ENCODE peak calls at places on chromosomes 4 and X, in eight cellular contexts. B is PC-9; L is GM12878; V is HCT116; T is heart left ventricle; K is pancreas; M is colonic mucosa; F is CD4-positive, alpha-beta T cell. I is an unnamed sample.

GRCh38 chr4:110808371-110808878 is 185.5 kb upstream of the PITX2 start:
- DNase-seq in B (no peak), L (peak), V (no peak), T (no peak), K (no peak), M (no peak), F (no peak), I (peak)

GRCh38 chr4:128543726-128544125 is 256.1 kb upstream of the PGRMC2 start:
- DNase-seq in B (no peak), L (no peak), V (no peak), T (no peak), K (no peak), M (no peak), F (no peak), I (no peak)

GRCh38 chrX:134868766-134869495 is 121.9 kb upstream of the SMIM10 start:
- DNase-seq in B (no peak), L (no peak), V (no peak), T (no peak), K (no peak), M (no peak), F (no peak), I (peak)

GRCh38 chrX:703466-704210 is 73.0 kb downstream of the SHOX start:
- DNase-seq in B (no peak), L (no peak), V (no peak), T (no peak), K (no peak), M (no peak), F (no peak), I (no peak)

GRCh38 chr4:30754021-30754420 is 33.9 kb downstream of the PCDH7 start:
- DNase-seq in B (peak), L (no peak), V (peak), T (no peak), K (no peak), M (no peak), F (no peak), I (peak)

GRCh38 chrX:8404443-8404842 is 60.2 kb upstream of the VCX3B start:
- DNase-seq in B (peak), L (no peak), V (no peak), T (no peak), K (peak), M (no peak), F (no peak), I (no peak)

GRCh38 chr4:8402640-8403039 is 37.9 kb downstream of the ACOX3 start:
- DNase-seq in B (no peak), L (no peak), V (no peak), T (peak), K (no peak), M (no peak), F (no peak), I (no peak)

GRCh38 chr4:109803924-109804571 is 2.2 kb upstream of the CFI start:
- DNase-seq in B (peak), L (peak), V (peak), T (no peak), K (peak), M (no peak), F (no peak), I (peak)

GRCh38 chr4:125704726-125705125 is 390.0 kb downstream of the FAT4 start:
- DNase-seq in B (no peak), L (no peak), V (no peak), T (no peak), K (no peak), M (no peak), F (no peak), I (no peak)

GRCh38 chr4:20337261-20337664 is 85.6 kb downstream of the SLIT2 start:
- DNase-seq in B (no peak), L (no peak), V (no peak), T (no peak), K (no peak), M (no peak), F (no peak), I (no peak)

GRCh38 chr4:6534618-6535328 is 40.2 kb upstream of the MAN2B2 start:
- DNase-seq in B (no peak), L (no peak), V (no peak), T (no peak), K (no peak), M (no peak), F (no peak), I (no peak)

GRCh38 chr4:2051086-2051485 is 8.0 kb upstream of the NAT8L start:
- DNase-seq in B (no peak), L (no peak), V (no peak), T (no peak), K (no peak), M (no peak), F (no peak), I (no peak)

GRCh38 chr4:38371391-38371851 is 292.6 kb upstream of the KLF3 start:
- DNase-seq in B (no peak), L (no peak), V (no peak), T (no peak), K (no peak), M (no peak), F (no peak), I (no peak)

GRCh38 chr4:121822796-121823504 is 733 bp downstream of the CCNA2 start:
- DNase-seq in B (peak), L (no peak), V (no peak), T (no peak), K (peak), M (peak), F (no peak), I (peak)

GRCh38 chr4:149293233-149293632 is 522.4 kb downstream of the IQCM start:
- DNase-seq in B (no peak), L (no peak), V (no peak), T (no peak), K (no peak), M (no peak), F (no peak), I (no peak)

GRCh38 chrX:33277046-33277445 is 65.7 kb upstream of the DMD start:
- DNase-seq in B (no peak), L (no peak), V (no peak), T (no peak), K (no peak), M (no peak), F (no peak), I (no peak)

GRCh38 chr4:96736352-96736889 is 896.5 kb downstream of the PDHA2 start:
- DNase-seq in B (peak), L (no peak), V (peak), T (no peak), K (no peak), M (no peak), F (no peak), I (peak)

GRCh38 chr4:127604949-127605709 is 27.6 kb upstream of the INTU start:
- DNase-seq in B (no peak), L (no peak), V (peak), T (no peak), K (no peak), M (no peak), F (no peak), I (peak)

GRCh38 chr4:141464366-141464765 is 172.0 kb upstream of the IL15 start:
- DNase-seq in B (no peak), L (no peak), V (no peak), T (no peak), K (no peak), M (no peak), F (no peak), I (no peak)

GRCh38 chr4:85555210-85555609 is 80.3 kb downstream of the ARHGAP24 start:
- DNase-seq in B (no peak), L (peak), V (no peak), T (no peak), K (no peak), M (no peak), F (no peak), I (no peak)

GRCh38 chrX:110280954-110281353 is 36.9 kb downstream of the AMMECR1 start:
- DNase-seq in B (no peak), L (no peak), V (no peak), T (no peak), K (no peak), M (no peak), F (no peak), I (no peak)

GRCh38 chr4:69658133-69658532 is 5.1 kb upstream of the UGT2A1 start:
- DNase-seq in B (no peak), L (no peak), V (no peak), T (no peak), K (no peak), M (no peak), F (no peak), I (no peak)

GRCh38 chrX:80808854-80809493 is 703 bp downstream of the BRWD3 start:
- DNase-seq in B (peak), L (no peak), V (no peak), T (peak), K (peak), M (peak), F (no peak), I (peak)

GRCh38 chr4:182143822-182144620 is 99.2 kb upstream of the TENM3 start:
- DNase-seq in B (no peak), L (no peak), V (no peak), T (no peak), K (peak), M (no peak), F (no peak), I (peak)

GRCh38 chrX:3026074-3026588 is 15.1 kb upstream of the ARSF start:
- DNase-seq in B (peak), L (no peak), V (no peak), T (no peak), K (no peak), M (no peak), F (no peak), I (peak)

GRCh38 chrX:155112171-155112570 is 40.9 kb downstream of the BRCC3 start:
- DNase-seq in B (no peak), L (no peak), V (peak), T (no peak), K (no peak), M (no peak), F (no peak), I (peak)

GRCh38 chrX:84165716-84166115 is 22.3 kb downstream of the RPS6KA6 start:
- DNase-seq in B (no peak), L (no peak), V (no peak), T (no peak), K (no peak), M (no peak), F (no peak), I (no peak)

GRCh38 chrX:138917781-138918180 is 206.3 kb upstream of the FGF13 start:
- DNase-seq in B (no peak), L (no peak), V (no peak), T (no peak), K (no peak), M (no peak), F (no peak), I (peak)

GRCh38 chr4:11585506-11585905 is 156.8 kb upstream of the HS3ST1 start:
- DNase-seq in B (peak), L (no peak), V (peak), T (no peak), K (no peak), M (peak), F (no peak), I (peak)

GRCh38 chr4:73021634-73022033 is 47.9 kb downstream of the COX18 start:
- DNase-seq in B (peak), L (no peak), V (peak), T (no peak), K (no peak), M (no peak), F (no peak), I (peak)
- TF ChIP-seq CTCF in B (peak), L (peak), V (peak), T (no peak), K (no peak), M (no peak), F (peak), I (peak)

GRCh38 chrX:21929209-21929608 is 11.3 kb upstream of the SMS start:
- DNase-seq in B (no peak), L (no peak), V (no peak), T (no peak), K (no peak), M (no peak), F (no peak), I (no peak)

GRCh38 chrX:21930986-21931385 is 9.5 kb upstream of the SMS start:
- DNase-seq in B (no peak), L (no peak), V (no peak), T (no peak), K (no peak), M (no peak), F (no peak), I (no peak)

GRCh38 chrX:21934414-21934813 is 6.1 kb upstream of the SMS start:
- DNase-seq in B (peak), L (no peak), V (no peak), T (no peak), K (no peak), M (no peak), F (no peak), I (no peak)

GRCh38 chrX:21933077-21933476 is 7.4 kb upstream of the SMS start:
- DNase-seq in B (no peak), L (no peak), V (no peak), T (no peak), K (no peak), M (no peak), F (no peak), I (no peak)

GRCh38 chrX:21932277-21932996 is 8.1 kb upstream of the SMS start:
- DNase-seq in B (peak), L (no peak), V (no peak), T (no peak), K (no peak), M (no peak), F (no peak), I (peak)
- H3K27ac ChIP-seq in B (peak), L (no peak), V (peak), T (peak), K (peak), M (no peak), F (no peak), I (peak)

GRCh38 chr4:173073939-173074500 is 94.6 kb upstream of the GALNT7 start:
- DNase-seq in B (no peak), L (no peak), V (no peak), T (no peak), K (no peak), M (no peak), F (no peak), I (peak)
- TF ChIP-seq CTCF in B (no peak), L (no peak), V (no peak), T (no peak), K (no peak), M (no peak), F (no peak), I (no peak)

GRCh38 chrX:23804578-23804977 is 21.6 kb downstream of the SAT1 start:
- DNase-seq in B (no peak), L (no peak), V (no peak), T (no peak), K (no peak), M (no peak), F (no peak), I (no peak)
- H3K27ac ChIP-seq in B (peak), L (no peak), V (peak), T (peak), K (peak), M (peak), F (no peak), I (peak)

I was measured in RWPE1.